ENCODE peak calls at places on chromosomes 12 and 14, in eight cellular contexts. G is hypothalamus; H is activated CD4-positive, alpha-beta T cell treated with anti-CD3 and anti-CD28 coated beads, Interleukin-2, amount 50 U/mL, for 1 hour; W is endodermal cell; X is GM12865; D is NCI-H1105 treated with DMSO at 0.1 percent for 48 hours; C is Kasumi-1; J is effector memory CD8-positive, alpha-beta T cell. T is an unnamed sample.

GRCh38 chr12:131640436-131640969 is 70.4 kb upstream of the SFSWAP start:
- DNase-seq in W (peak; percentile 11), D (no peak), C (no peak), J (no peak), H (no peak), X (no peak), G (no peak), T (no peak)

GRCh38 chr12:128844031-128844635 is 9.1 kb upstream of the GLT1D1 start:
- DNase-seq in W (peak; percentile 90), H (no peak), X (peak; percentile 54), G (no peak), J (no peak), D (no peak), C (peak; percentile 73), T (no peak)

GRCh38 chr12:124466200-124467128 is 100.9 kb downstream of the NCOR2 start:
- DNase-seq in J (peak; percentile 90), G (no peak), D (no peak), H (peak; percentile 87), C (peak; percentile 97), X (peak; percentile 95), W (no peak), T (peak; percentile 85)

GRCh38 chr12:27602516-27602915 is 78.5 kb downstream of the PPFIBP1 start:
- DNase-seq in J (no peak), W (no peak), H (no peak), D (no peak), G (no peak), X (no peak), C (no peak), T (no peak)

GRCh38 chr12:62873826-62874448 is 61.0 kb downstream of the PPM1H start:
- DNase-seq in G (no peak), H (no peak), J (no peak), X (no peak), W (no peak), D (no peak), C (no peak), T (no peak)

GRCh38 chr14:104263671-104264358 is 125.4 kb downstream of the KIF26A start:
- DNase-seq in J (no peak), W (no peak), H (no peak), G (no peak), C (no peak), X (no peak), D (no peak), T (peak; percentile 32)

GRCh38 chr14:75981426-75981825 is 369 bp downstream of the TGFB3 start:
- DNase-seq in W (peak; percentile 67), C (no peak), X (peak; percentile 86), D (peak; percentile 50), G (no peak), J (peak; percentile 20), H (no peak), T (no peak)

GRCh38 chr14:53187921-53188463 is 34.9 kb upstream of the DDHD1 start:
- DNase-seq in W (no peak), J (no peak), X (no peak), H (no peak), C (no peak), G (no peak), D (peak; percentile 23), T (no peak)

GRCh38 chr12:43104524-43104923 is 447.5 kb downstream of the ADAMTS20 start:
- DNase-seq in J (no peak), D (no peak), C (no peak), H (no peak), W (no peak), X (no peak), G (no peak), T (no peak)

GRCh38 chr12:75257510-75257909 is 47.9 kb upstream of the KCNC2 start:
- DNase-seq in W (no peak), C (no peak), J (no peak), G (no peak), H (no peak), D (no peak), X (no peak), T (no peak)

GRCh38 chr14:24307575-24308341 is at the start of gene CIDEB:
- DNase-seq in H (peak; percentile 57), J (peak; percentile 54), W (peak; percentile 91), D (peak; percentile 38), C (peak; percentile 63), G (peak; percentile 13), X (peak; percentile 76), T (peak; percentile 86)

GRCh38 chr14:34580381-34580780 is 40.9 kb upstream of the EAPP start:
- DNase-seq in D (no peak), G (no peak), J (no peak), W (no peak), X (no peak), C (no peak), H (no peak), T (no peak)

GRCh38 chr12:46299846-46300245 is 31.0 kb upstream of the SLC38A1 start:
- DNase-seq in C (no peak), D (peak; percentile 8), W (no peak), J (no peak), H (no peak), X (no peak), G (no peak), T (no peak)

GRCh38 chr12:94260717-94261116 is 112.3 kb downstream of the PLXNC1 start:
- DNase-seq in D (no peak), J (no peak), C (no peak), H (no peak), G (no peak), W (no peak), X (no peak), T (no peak)

GRCh38 chr14:97723834-97724770 is 926.9 kb downstream of the VRK1 start:
- DNase-seq in W (no peak), J (peak; percentile 21), D (no peak), C (no peak), H (no peak), G (no peak), X (peak; percentile 54), T (no peak)

GRCh38 chr12:9920451-9920850 is 11.7 kb downstream of the CLEC2A start:
- DNase-seq in J (no peak), G (no peak), C (no peak), D (no peak), W (no peak), H (no peak), X (no peak), T (no peak)

GRCh38 chr12:12585115-12585862 is 22.6 kb upstream of the DUSP16 start:
- DNase-seq in G (no peak), D (no peak), H (no peak), J (no peak), X (no peak), C (no peak), W (peak; percentile 59), T (no peak)

GRCh38 chr12:69252033-69252432 is 12.7 kb downstream of the CPSF6 start:
- DNase-seq in G (no peak), C (no peak), D (no peak), H (no peak), W (no peak), J (no peak), X (no peak), T (no peak)

GRCh38 chr12:105451211-105451610 is 120.7 kb downstream of the C12orf75 start:
- DNase-seq in D (no peak), W (no peak), C (no peak), J (no peak), G (no peak), H (no peak), X (no peak), T (no peak)

GRCh38 chr12:66036317-66036716 is 94.2 kb downstream of the LLPH start:
- DNase-seq in X (no peak), J (no peak), W (no peak), C (no peak), H (no peak), G (no peak), D (no peak), T (no peak)

GRCh38 chr14:104282332-104283196 is 144.2 kb downstream of the KIF26A start:
- DNase-seq in J (no peak), C (no peak), H (no peak), W (peak; percentile 33), X (no peak), D (no peak), G (no peak), T (peak; percentile 42)

GRCh38 chr12:122203968-122204828 is 689 bp downstream of the B3GNT4 start:
- DNase-seq in C (no peak), D (no peak), H (peak; percentile 33), W (peak; percentile 83), J (no peak), G (no peak), X (no peak), T (no peak)

GRCh38 chr14:65359503-65359902 is 53.0 kb upstream of the FUT8 start:
- DNase-seq in X (no peak), G (no peak), W (no peak), J (no peak), C (no peak), H (no peak), D (no peak), T (no peak)

GRCh38 chr12:48800457-48800856 is 11.6 kb upstream of the ADCY6 start:
- DNase-seq in C (no peak), J (no peak), W (no peak), H (no peak), G (no peak), X (no peak), D (no peak), T (no peak)

GRCh38 chr12:131583085-131583712 is 127.7 kb upstream of the SFSWAP start:
- DNase-seq in H (no peak), J (no peak), X (no peak), D (no peak), G (no peak), W (no peak), C (no peak), T (no peak)

T was measured in Peyer's patch.